ENCODE peak calls at places on chromosome 11, in five cellular contexts. D is GM13977, Q is mesenteric fat pad, E is uterus, G is brain microvascular endothelial cell. C is an unnamed sample.

GRCh38 chr11:113874920-113875413 is 405 bp downstream of the USP28 start:
- DNase-seq in E (no peak), D (peak; percentile 70), G (peak; percentile 6), Q (no peak), C (no peak)

GRCh38 chr11:126333142-126333541 is 22.3 kb upstream of the ST3GAL4 start:
- DNase-seq in E (no peak), G (no peak), D (no peak), Q (no peak), C (no peak)

GRCh38 chr11:79229047-79229446 is 211.8 kb downstream of the TENM4 start:
- DNase-seq in D (no peak), Q (no peak), E (no peak), G (no peak), C (no peak)

GRCh38 chr11:129698212-129698611 is 117.4 kb upstream of the TMEM45B start:
- DNase-seq in E (no peak), Q (no peak), D (peak; percentile 3), G (no peak), C (no peak)

GRCh38 chr11:6572215-6572614 is 31.2 kb downstream of the RRP8 start:
- DNase-seq in G (peak; percentile 42), E (no peak), D (no peak), Q (no peak), C (peak; percentile 44)

GRCh38 chr11:119285431-119285830 is 31.5 kb downstream of the MCAM start:
- DNase-seq in D (no peak), E (no peak), Q (no peak), G (no peak), C (no peak)

GRCh38 chr11:44990665-44991064 is 40.0 kb upstream of the TP53I11 start:
- DNase-seq in Q (no peak), E (no peak), G (no peak), D (no peak), C (no peak)

GRCh38 chr11:46489668-46490560 is 98.3 kb upstream of the CHRM4 start:
- DNase-seq in G (peak; percentile 55), D (peak; percentile 43), E (no peak), Q (no peak), C (peak; percentile 13)

GRCh38 chr11:124716596-124716995 is 23.1 kb upstream of the NRGN start:
- DNase-seq in G (no peak), Q (no peak), D (no peak), E (no peak), C (no peak)

GRCh38 chr11:117333921-117334320 is 6.3 kb downstream of the CEP164 start:
- DNase-seq in D (no peak), E (no peak), Q (no peak), G (no peak), C (no peak)

GRCh38 chr11:57792870-57793269 is 31.3 kb downstream of the CTNND1 start:
- DNase-seq in Q (no peak), E (no peak), G (no peak), D (no peak), C (no peak)

GRCh38 chr11:131674051-131674755 is 303.8 kb downstream of the NTM start:
- DNase-seq in G (peak; percentile 86), D (peak; percentile 76), Q (no peak), E (peak; percentile 45), C (peak; percentile 68)

GRCh38 chr11:34366522-34366921 is 8.7 kb upstream of the ABTB2 start:
- DNase-seq in E (no peak), G (no peak), Q (no peak), D (peak; percentile 56), C (no peak)

GRCh38 chr11:124799384-124800225 is 601 bp downstream of the MSANTD2 start:
- DNase-seq in G (no peak), Q (no peak), D (peak; percentile 71), E (peak; percentile 24), C (no peak)

GRCh38 chr11:116686891-116687290 is 85.9 kb downstream of the BUD13 start:
- DNase-seq in Q (no peak), G (no peak), D (no peak), E (no peak), C (no peak)

GRCh38 chr11:9601041-9601875 is 27.8 kb downstream of the WEE1 start:
- DNase-seq in Q (peak; percentile 53), D (peak; percentile 56), G (peak; percentile 95), E (no peak), C (peak; percentile 94)

GRCh38 chr11:34891611-34892010 is 24.6 kb downstream of the APIP start:
- DNase-seq in G (no peak), Q (no peak), D (no peak), E (no peak), C (no peak)

GRCh38 chr11:34680206-34680605 is 59.3 kb downstream of the EHF start:
- DNase-seq in Q (no peak), D (no peak), G (peak; percentile 10), E (no peak), C (no peak)

GRCh38 chr11:124970925-124971324 is 16.9 kb downstream of the CCDC15 start:
- DNase-seq in E (no peak), D (no peak), Q (no peak), G (peak; percentile 6), C (no peak)